ENCODE peak calls at places on chromosome 9, in eight cellular contexts. P, K, X, T, S, G, E and B are unnamed samples.
A peak's percentile ranks its signal among the peaks of the same experiment; 100 is the strongest.

GRCh38 chr9:73023025-73023541 is 70.2 kb upstream of the ALDH1A1 start:
- DNase-seq in P (no peak), K (peak; percentile 66), X (peak; percentile 35), T (peak; percentile 75), S (peak; percentile 60), G (peak; percentile 84), E (peak; percentile 40), B (no peak)

GRCh38 chr9:85117831-85118230 is 448.3 kb downstream of the NTRK2 start:
- DNase-seq in P (no peak), K (no peak), X (no peak), T (no peak), S (no peak), G (no peak), E (peak; percentile 22), B (no peak)

GRCh38 chr9:12853021-12853420 is 78.2 kb downstream of the LURAP1L start:
- DNase-seq in P (no peak), K (no peak), X (no peak), T (no peak), S (no peak), G (no peak), E (no peak), B (no peak)

GRCh38 chr9:4382722-4383317 is 83.0 kb upstream of the GLIS3 start:
- DNase-seq in P (no peak), K (peak; percentile 34), X (no peak), T (no peak), S (no peak), G (peak; percentile 66), E (peak; percentile 14), B (no peak)

GRCh38 chr9:75743855-75744254 is 146.6 kb upstream of the PCSK5 start:
- DNase-seq in P (no peak), K (no peak), X (no peak), T (no peak), S (no peak), G (no peak), E (no peak), B (no peak)

GRCh38 chr9:13116292-13116691 is 163.2 kb downstream of the MPDZ start:
- DNase-seq in P (no peak), K (no peak), X (no peak), T (no peak), S (no peak), G (no peak), E (no peak), B (no peak)

GRCh38 chr9:137878146-137878941 is 762 bp downstream of the CACNA1B start:
- DNase-seq in P (no peak), K (peak; percentile 85), X (no peak), T (no peak), S (no peak), G (peak; percentile 90), E (peak; percentile 15), B (peak; percentile 82)

GRCh38 chr9:109441296-109441695 is 56.8 kb downstream of the PTPN3 start:
- DNase-seq in P (no peak), K (no peak), X (no peak), T (no peak), S (no peak), G (peak; percentile 79), E (no peak), B (no peak)

GRCh38 chr9:97475079-97475478 is 26.4 kb upstream of the TMOD1 start:
- DNase-seq in P (no peak), K (no peak), X (no peak), T (no peak), S (no peak), G (no peak), E (no peak), B (no peak)

GRCh38 chr9:137161558-137162483 is 8.0 kb downstream of the LRRC26 start:
- DNase-seq in P (no peak), K (no peak), X (no peak), T (no peak), S (no peak), G (peak; percentile 73), E (no peak), B (no peak)

GRCh38 chr9:130732131-130732530 is 38.6 kb downstream of the EXOSC2 start:
- DNase-seq in P (no peak), K (no peak), X (no peak), T (no peak), S (no peak), G (peak; percentile 60), E (no peak), B (no peak)

GRCh38 chr9:3181049-3181953 is 337.4 kb upstream of the PUM3 start:
- DNase-seq in P (no peak), K (peak; percentile 78), X (no peak), T (no peak), S (peak; percentile 64), G (peak; percentile 91), E (peak; percentile 68), B (peak; percentile 74)

GRCh38 chr9:120688758-120689157 is 25.5 kb downstream of the MEGF9 start:
- DNase-seq in P (no peak), K (no peak), X (no peak), T (no peak), S (no peak), G (no peak), E (no peak), B (no peak)

GRCh38 chr9:98986866-98987653 is 43.4 kb downstream of the COL15A1 start:
- DNase-seq in P (peak; percentile 55), K (no peak), X (no peak), T (peak; percentile 85), S (no peak), G (no peak), E (no peak), B (no peak)

GRCh38 chr9:98990181-98990870 is 46.6 kb downstream of the COL15A1 start:
- DNase-seq in P (no peak), K (no peak), X (no peak), T (no peak), S (no peak), G (no peak), E (no peak), B (peak; percentile 34)

GRCh38 chr9:98992885-98993569 is 49.3 kb downstream of the COL15A1 start:
- DNase-seq in P (no peak), K (no peak), X (no peak), T (no peak), S (no peak), G (no peak), E (no peak), B (peak; percentile 37)

GRCh38 chr9:98991981-98992884 is 48.5 kb downstream of the COL15A1 start:
- DNase-seq in P (no peak), K (no peak), X (no peak), T (no peak), S (no peak), G (no peak), E (no peak), B (peak; percentile 62)

DNA sequence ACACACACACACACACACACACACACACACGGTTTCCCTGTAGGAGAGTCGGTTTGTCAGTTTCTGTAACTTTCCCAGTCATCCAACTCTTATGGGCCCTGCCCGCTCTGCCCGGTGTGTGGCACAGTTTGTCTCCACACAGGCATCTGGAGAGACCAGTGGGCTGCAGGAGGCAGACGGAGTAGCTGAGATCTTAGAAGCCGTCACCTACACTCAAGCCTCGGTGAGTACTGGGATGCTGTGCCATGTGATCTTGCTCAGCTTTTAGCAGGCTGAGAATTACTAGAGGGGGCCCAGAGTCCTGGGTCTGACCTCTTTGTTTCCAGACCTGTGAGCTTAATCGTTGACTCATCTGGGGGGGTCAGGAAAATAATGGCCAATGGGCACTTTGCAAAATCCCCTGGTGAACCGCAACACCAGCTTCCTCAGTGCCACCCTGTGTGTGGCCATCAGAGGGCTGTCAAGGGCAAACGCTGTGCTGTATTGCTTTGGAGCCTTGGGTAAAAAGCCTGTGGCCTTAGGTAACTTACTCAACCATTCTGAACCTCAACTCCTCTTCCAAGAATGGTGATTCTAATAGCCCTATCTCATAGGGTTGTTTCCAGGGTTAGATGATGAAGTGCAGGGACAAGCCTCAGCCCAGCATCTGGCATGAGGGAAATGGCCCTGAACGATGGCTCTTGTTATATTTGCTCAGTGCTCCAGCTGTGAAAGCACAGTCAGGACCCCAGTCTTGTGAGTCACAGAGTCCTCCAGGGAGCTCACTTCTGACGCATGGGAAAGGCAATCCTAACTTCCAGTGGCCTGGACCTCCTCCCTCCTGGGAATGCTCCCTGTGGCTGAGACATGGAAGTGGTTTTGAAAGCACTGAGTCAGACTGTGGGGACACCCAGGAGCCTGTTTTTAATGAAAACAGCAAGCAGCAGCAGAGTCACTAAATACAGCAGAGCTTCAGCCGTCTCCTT is 45.6 kb downstream of the COL15A1 start:
- DNase-seq in P (peak; percentile 95), K (no peak), X (peak; percentile 92), T (peak; percentile 92), S (peak; percentile 73), G (no peak), E (peak; percentile 33), B (peak; percentile 54)
- TF ChIP-seq CTCF in P (peak; percentile 26), K (peak; percentile 32), X (no peak), T (no peak), S (no peak), G (peak; percentile 23), E (no peak), B (no peak)

DNA sequence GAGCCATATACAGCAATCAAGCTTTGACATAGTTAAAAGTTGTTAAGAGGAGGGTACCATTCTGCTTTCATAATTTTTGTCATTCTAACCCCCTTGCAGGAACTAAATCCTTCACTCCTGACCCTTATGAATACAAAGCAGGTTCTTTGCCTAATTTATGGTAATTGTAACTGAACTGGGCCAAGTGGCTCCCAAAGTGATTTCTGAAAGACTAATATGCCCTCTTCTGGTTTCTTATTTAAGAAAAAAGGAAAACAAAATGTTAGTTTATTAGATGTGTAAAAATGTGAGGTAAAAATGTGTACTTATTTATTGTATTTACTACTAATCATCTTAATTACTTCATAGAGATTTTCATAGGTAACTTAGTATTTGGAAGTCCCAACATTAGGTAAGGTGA is 268.5 kb downstream of the BNC2 start:
- DNase-seq in P (no peak), K (no peak), X (no peak), T (no peak), S (no peak), G (no peak), E (no peak), B (no peak)
- TF ChIP-seq CTCF in P (no peak), K (no peak), X (no peak), T (no peak), S (no peak), G (no peak), E (no peak), B (no peak)

DNA sequence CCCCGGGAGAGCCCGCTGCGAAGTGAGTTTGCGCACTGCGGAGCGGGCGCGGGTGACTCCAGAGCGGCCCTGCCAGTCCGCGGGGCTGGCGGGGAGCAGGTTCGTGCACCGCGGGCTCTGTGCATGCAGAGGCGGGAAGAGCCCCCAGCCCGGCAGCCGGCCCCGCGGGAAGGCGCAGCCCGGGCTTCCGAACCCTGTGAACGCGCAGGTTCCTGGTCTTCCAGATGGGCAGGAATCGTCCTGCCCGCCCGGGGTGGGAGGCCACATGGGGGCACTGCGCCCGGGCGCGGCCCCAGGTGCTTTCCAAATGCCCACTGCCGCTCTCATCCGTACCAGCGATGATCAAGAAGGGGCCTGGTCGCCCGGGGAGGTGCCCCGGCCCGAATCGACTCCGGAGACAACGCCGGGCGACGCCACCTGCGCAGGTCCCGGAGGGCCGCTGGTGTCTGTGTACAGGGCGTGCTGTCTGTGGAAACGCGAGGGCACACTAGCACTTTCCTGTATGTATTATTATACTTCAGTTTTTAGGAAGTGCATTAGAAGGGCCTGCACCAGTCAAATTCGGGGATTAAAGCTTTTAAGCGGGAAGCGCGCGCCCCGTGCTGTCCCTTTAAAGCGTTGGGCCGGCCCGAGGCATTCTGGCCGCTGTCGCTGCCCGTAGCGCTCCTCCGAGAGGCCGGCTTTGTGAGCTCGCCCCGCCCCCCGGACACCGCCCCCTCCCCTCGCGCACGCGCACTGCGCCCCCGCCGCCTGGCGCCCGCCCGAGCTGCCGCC is at the start of gene WDR5:
- DNase-seq in P (peak; percentile 90), K (peak; percentile 96), X (peak; percentile 94), T (peak; percentile 96), S (peak; percentile 93), G (peak; percentile 96), E (peak; percentile 93), B (peak; percentile 96)
- TF ChIP-seq CTCF in P (no peak), K (peak; percentile 30), X (peak; percentile 10), T (no peak), S (no peak), G (peak; percentile 13), E (no peak), B (peak; percentile 34)

GRCh38 chr9:7058539-7058938 is 300.8 kb downstream of the KDM4C start:
- DNase-seq in P (no peak), K (no peak), X (no peak), T (no peak), S (no peak), G (no peak), E (no peak), B (no peak)
- TF ChIP-seq CTCF in P (no peak), K (no peak), X (no peak), T (no peak), S (no peak), G (no peak), E (no peak), B (no peak)